ENCODE peak calls at places on chromosomes 3 and 15, in six cellular contexts. M is hippocampal formation, U is iPS-NIHi11, A is progenitor cell of endocrine pancreas, V is astrocyte, T is AG10803. L is an unnamed sample.

GRCh38 chr3:42501681-42502428 is 588 bp upstream of the VIPR1 start:
- DNase-seq in M (no peak), U (peak), A (peak), V (no peak), T (no peak), L (no peak)

GRCh38 chr3:193940526-193940925 is 195.4 kb upstream of the HES1 start:
- DNase-seq in M (no peak), U (no peak), A (no peak), V (no peak), T (no peak), L (no peak)

GRCh38 chr15:65286069-65286703 is 497 bp downstream of the PARP16 start:
- DNase-seq in M (no peak), U (peak), A (peak), V (peak), T (no peak), L (no peak)

GRCh38 chr3:176814252-176814651 is 383.0 kb downstream of the TBL1XR1 start:
- DNase-seq in M (peak), U (peak), A (peak), V (peak), T (peak), L (peak)

GRCh38 chr15:52439470-52439869 is 89.2 kb downstream of the MYO5A start:
- DNase-seq in M (no peak), U (no peak), A (no peak), V (no peak), T (no peak), L (no peak)

GRCh38 chr3:52834871-52835501 is at the start of gene MUSTN1:
- DNase-seq in M (no peak), U (no peak), A (no peak), V (no peak), T (peak), L (no peak)

GRCh38 chr15:58552505-58553364 is 120.9 kb downstream of the LIPC start:
- DNase-seq in M (no peak), U (no peak), A (no peak), V (peak), T (no peak), L (no peak)

GRCh38 chr3:150180349-150180748 is 209.7 kb upstream of the PFN2 start:
- DNase-seq in M (no peak), U (no peak), A (no peak), V (peak), T (peak), L (no peak)

GRCh38 chr15:56307180-56307579 is 58.0 kb upstream of the TEX9 start:
- DNase-seq in M (no peak), U (no peak), A (no peak), V (no peak), T (no peak), L (no peak)

GRCh38 chr3:69353492-69353891 is 32.4 kb downstream of the FRMD4B start:
- DNase-seq in M (no peak), U (no peak), A (no peak), V (no peak), T (no peak), L (no peak)

GRCh38 chr15:47720555-47720954 is 3.2 kb downstream of the SEMA6D start:
- DNase-seq in M (no peak), U (no peak), A (no peak), V (peak), T (peak), L (no peak)

GRCh38 chr3:116306720-116307119 is 138.6 kb downstream of the LSAMP start:
- DNase-seq in M (no peak), U (no peak), A (no peak), V (no peak), T (no peak), L (no peak)

GRCh38 chr15:87716422-87716821 is 540.1 kb downstream of the NTRK3 start:
- DNase-seq in M (no peak), U (peak), A (no peak), V (no peak), T (no peak), L (no peak)

GRCh38 chr3:73052857-73053256 is 8.6 kb upstream of the EBLN2 start:
- DNase-seq in M (no peak), U (no peak), A (no peak), V (no peak), T (no peak), L (no peak)

GRCh38 chr3:43894176-43895049 is 203.7 kb downstream of the ABHD5 start:
- DNase-seq in M (no peak), U (peak), A (peak), V (peak), T (peak), L (no peak)

GRCh38 chr3:115402651-115403050 is 220.7 kb upstream of the GAP43 start:
- DNase-seq in M (no peak), U (no peak), A (no peak), V (no peak), T (peak), L (no peak)

GRCh38 chr3:149534671-149535394 is 60.3 kb downstream of the TM4SF4 start:
- DNase-seq in M (peak), U (no peak), A (no peak), V (peak), T (peak), L (no peak)

GRCh38 chr15:98898122-98898521 is 109.5 kb downstream of the PGPEP1L start:
- DNase-seq in M (no peak), U (no peak), A (no peak), V (no peak), T (no peak), L (no peak)

GRCh38 chr3:8595252-8595934 is 49.2 kb downstream of the SSUH2 start:
- DNase-seq in M (peak), U (no peak), A (no peak), V (no peak), T (no peak), L (no peak)

GRCh38 chr3:115623414-115623868 is at the start of gene GAP43:
- DNase-seq in M (no peak), U (peak), A (no peak), V (peak), T (peak), L (no peak)

GRCh38 chr3:179046497-179047353 is 24.9 kb downstream of the ZMAT3 start:
- DNase-seq in M (no peak), U (no peak), A (no peak), V (peak), T (no peak), L (no peak)

GRCh38 chr3:133576169-133576568 is 2.7 kb downstream of the CDV3 start:
- DNase-seq in M (no peak), U (no peak), A (no peak), V (no peak), T (no peak), L (no peak)

GRCh38 chr3:128252083-128252482 is 98.8 kb downstream of the EEFSEC start:
- DNase-seq in M (no peak), U (no peak), A (no peak), V (no peak), T (no peak), L (no peak)

GRCh38 chr3:119019767-119020518 is 14.7 kb downstream of the IGSF11 start:
- DNase-seq in M (no peak), U (no peak), A (no peak), V (no peak), T (no peak), L (no peak)

GRCh38 chr3:101042996-101043686 is 49.9 kb upstream of the ABI3BP start:
- DNase-seq in M (no peak), U (no peak), A (no peak), V (peak), T (peak), L (no peak)

GRCh38 chr3:184777566-184778356 is 34.2 kb upstream of the VPS8 start:
- DNase-seq in M (peak), U (peak), A (peak), V (peak), T (peak), L (peak)

GRCh38 chr3:43870110-43870509 is 179.4 kb downstream of the ABHD5 start:
- DNase-seq in M (peak), U (no peak), A (no peak), V (peak), T (peak), L (no peak)

GRCh38 chr3:119184083-119184482 is 10.7 kb downstream of the UPK1B start:
- DNase-seq in M (no peak), U (no peak), A (no peak), V (no peak), T (no peak), L (no peak)

GRCh38 chr3:171777608-171777995 is 32.7 kb downstream of the PLD1 start:
- DNase-seq in M (no peak), U (no peak), A (no peak), V (no peak), T (no peak), L (no peak)

GRCh38 chr15:77542491-77543001 is 90.2 kb downstream of the LINGO1 start:
- DNase-seq in M (no peak), U (no peak), A (no peak), V (peak), T (peak), L (no peak)

GRCh38 chr15:100560323-100560722 is 31.6 kb upstream of the CERS3 start:
- DNase-seq in M (no peak), U (no peak), A (no peak), V (no peak), T (no peak), L (no peak)

GRCh38 chr3:180341516-180341915 is 260.4 kb upstream of the TTC14 start:
- DNase-seq in M (no peak), U (no peak), A (no peak), V (no peak), T (no peak), L (no peak)

GRCh38 chr3:10242182-10243065 is 5.8 kb upstream of the TATDN2 start:
- DNase-seq in M (no peak), U (no peak), A (no peak), V (peak), T (peak), L (no peak)

GRCh38 chr3:36729204-36730056 is 34.9 kb downstream of the DCLK3 start:
- DNase-seq in M (peak), U (peak), A (no peak), V (peak), T (peak), L (no peak)

L was measured in NCI-H1048.